ENCODE peak calls at places on chromosomes 4 and X, in eight cellular contexts. One of them, this sample, is unnamed.

GRCh38 chrX:114619874-114620273 is 36.0 kb downstream of the HTR2C start:
- DNase-seq in hepatocyte: peak; percentile 18
- DNase-seq in Right ventricle myocardium superior: no peak
- DNase-seq in CD8-positive, alpha-beta T cell: no peak
- DNase-seq in HepG2: no peak
- DNase-seq in immature natural killer cell: no peak
- DNase-seq in amniotic stem cell: no peak
- DNase-seq in uterus: no peak
- DNase-seq in this sample: peak; percentile 7

GRCh38 chr4:139030614-139031235 is 15.1 kb downstream of the NOCT start:
- DNase-seq in amniotic stem cell: peak; percentile 52
- DNase-seq in Right ventricle myocardium superior: peak; percentile 54
- DNase-seq in immature natural killer cell: peak; percentile 71
- DNase-seq in uterus: peak; percentile 70
- DNase-seq in hepatocyte: peak; percentile 86
- DNase-seq in HepG2: peak; percentile 67
- DNase-seq in CD8-positive, alpha-beta T cell: peak; percentile 62
- DNase-seq in this sample: peak; percentile 74

GRCh38 chr4:10033191-10033881 is 12.0 kb upstream of the SLC2A9 start:
- DNase-seq in immature natural killer cell: no peak
- DNase-seq in uterus: no peak
- DNase-seq in CD8-positive, alpha-beta T cell: no peak
- DNase-seq in hepatocyte: peak; percentile 39
- DNase-seq in HepG2: no peak
- DNase-seq in Right ventricle myocardium superior: peak; percentile 58
- DNase-seq in amniotic stem cell: no peak
- DNase-seq in this sample: peak; percentile 39

GRCh38 chrX:80576815-80577533 is 156.7 kb downstream of the TENT5D start:
- DNase-seq in Right ventricle myocardium superior: no peak
- DNase-seq in immature natural killer cell: no peak
- DNase-seq in HepG2: no peak
- DNase-seq in amniotic stem cell: no peak
- DNase-seq in CD8-positive, alpha-beta T cell: no peak
- DNase-seq in hepatocyte: no peak
- DNase-seq in uterus: no peak
- DNase-seq in this sample: no peak

GRCh38 chr4:55018521-55018920 is 106.9 kb downstream of the KDR start:
- DNase-seq in uterus: no peak
- DNase-seq in HepG2: no peak
- DNase-seq in CD8-positive, alpha-beta T cell: no peak
- DNase-seq in hepatocyte: no peak
- DNase-seq in Right ventricle myocardium superior: no peak
- DNase-seq in amniotic stem cell: no peak
- DNase-seq in immature natural killer cell: no peak
- DNase-seq in this sample: no peak

GRCh38 chr4:120266602-120267001 is 200.0 kb upstream of the MAD2L1 start:
- DNase-seq in immature natural killer cell: no peak
- DNase-seq in Right ventricle myocardium superior: no peak
- DNase-seq in amniotic stem cell: no peak
- DNase-seq in CD8-positive, alpha-beta T cell: no peak
- DNase-seq in hepatocyte: no peak
- DNase-seq in HepG2: no peak
- DNase-seq in uterus: no peak
- DNase-seq in this sample: no peak

GRCh38 chrX:41759817-41760216 is 35.8 kb downstream of the GPR82 start:
- DNase-seq in hepatocyte: no peak
- DNase-seq in CD8-positive, alpha-beta T cell: no peak
- DNase-seq in amniotic stem cell: no peak
- DNase-seq in immature natural killer cell: peak; percentile 45
- DNase-seq in Right ventricle myocardium superior: no peak
- DNase-seq in uterus: no peak
- DNase-seq in HepG2: peak; percentile 4
- DNase-seq in this sample: peak; percentile 10

GRCh38 chr4:47836655-47837581 is 949 bp downstream of the CORIN start:
- DNase-seq in Right ventricle myocardium superior: peak; percentile 89
- DNase-seq in hepatocyte: peak; percentile 91
- DNase-seq in uterus: peak; percentile 73
- DNase-seq in HepG2: peak; percentile 76
- DNase-seq in CD8-positive, alpha-beta T cell: peak; percentile 39
- DNase-seq in immature natural killer cell: peak; percentile 34
- DNase-seq in amniotic stem cell: peak; percentile 74
- DNase-seq in this sample: peak; percentile 89

GRCh38 chrX:49040376-49040955 is 2.7 kb downstream of the TFE3 start:
- DNase-seq in HepG2: no peak
- DNase-seq in uterus: no peak
- DNase-seq in immature natural killer cell: no peak
- DNase-seq in Right ventricle myocardium superior: no peak
- DNase-seq in CD8-positive, alpha-beta T cell: no peak
- DNase-seq in hepatocyte: no peak
- DNase-seq in amniotic stem cell: no peak
- DNase-seq in this sample: no peak

GRCh38 chr4:16289872-16290554 is 63.7 kb upstream of the TAPT1 start:
- DNase-seq in Right ventricle myocardium superior: no peak
- DNase-seq in uterus: no peak
- DNase-seq in amniotic stem cell: no peak
- DNase-seq in hepatocyte: peak; percentile 51
- DNase-seq in HepG2: peak; percentile 7
- DNase-seq in immature natural killer cell: peak; percentile 6
- DNase-seq in CD8-positive, alpha-beta T cell: no peak
- DNase-seq in this sample: peak; percentile 29

This sample was measured in AG08396.